ENCODE peak calls at places on chromosomes 13 and 19, in ten cellular contexts. One of them, this sample, is unnamed.

GRCh38 chr19:42601811-42602443 is 7.2 kb upstream of the CEACAM8 start:
- DNase-seq in Caco-2: peak; percentile 69
- DNase-seq in CD4-positive, alpha-beta T cell: no peak
- DNase-seq in BJ: no peak
- DNase-seq in AG09319: no peak
- DNase-seq in tibial artery: no peak
- DNase-seq in omental fat pad: no peak
- DNase-seq in WERI-Rb-1: no peak
- DNase-seq in epithelial cell of esophagus: peak; percentile 63
- DNase-seq in dorsolateral prefrontal cortex: no peak
- DNase-seq in this sample: peak; percentile 38

GRCh38 chr13:110528911-110529310 is 32.6 kb downstream of the RAB20 start:
- DNase-seq in Caco-2: no peak
- DNase-seq in CD4-positive, alpha-beta T cell: no peak
- DNase-seq in BJ: no peak
- DNase-seq in AG09319: no peak
- DNase-seq in tibial artery: no peak
- DNase-seq in omental fat pad: no peak
- DNase-seq in WERI-Rb-1: no peak
- DNase-seq in epithelial cell of esophagus: no peak
- DNase-seq in dorsolateral prefrontal cortex: no peak
- DNase-seq in this sample: no peak

GRCh38 chr19:51441410-51442390 is 16.6 kb downstream of the SIGLEC8 start:
- DNase-seq in Caco-2: no peak
- DNase-seq in CD4-positive, alpha-beta T cell: peak; percentile 71
- DNase-seq in BJ: no peak
- DNase-seq in AG09319: no peak
- DNase-seq in tibial artery: no peak
- DNase-seq in omental fat pad: no peak
- DNase-seq in WERI-Rb-1: no peak
- DNase-seq in epithelial cell of esophagus: peak; percentile 13
- DNase-seq in dorsolateral prefrontal cortex: no peak
- DNase-seq in this sample: peak; percentile 75

GRCh38 chr19:27793644-27794443 is 1419.1 kb downstream of the UQCRFS1 start:
- DNase-seq in Caco-2: peak; percentile 93
- DNase-seq in CD4-positive, alpha-beta T cell: peak; percentile 89
- DNase-seq in BJ: peak; percentile 68
- DNase-seq in AG09319: peak; percentile 77
- DNase-seq in tibial artery: peak; percentile 96
- DNase-seq in omental fat pad: peak; percentile 74
- DNase-seq in WERI-Rb-1: peak; percentile 96
- DNase-seq in epithelial cell of esophagus: peak; percentile 97
- DNase-seq in dorsolateral prefrontal cortex: peak; percentile 97
- DNase-seq in this sample: peak; percentile 88

GRCh38 chr19:4704317-4704673 is 19.3 kb downstream of the DPP9 start:
- DNase-seq in Caco-2: no peak
- DNase-seq in CD4-positive, alpha-beta T cell: no peak
- DNase-seq in BJ: no peak
- DNase-seq in AG09319: no peak
- DNase-seq in tibial artery: no peak
- DNase-seq in omental fat pad: no peak
- DNase-seq in WERI-Rb-1: no peak
- DNase-seq in epithelial cell of esophagus: no peak
- DNase-seq in dorsolateral prefrontal cortex: no peak
- DNase-seq in this sample: no peak

GRCh38 chr13:65855276-65855675 is 1374.9 kb downstream of the PCDH9 start:
- DNase-seq in Caco-2: no peak
- DNase-seq in CD4-positive, alpha-beta T cell: no peak
- DNase-seq in BJ: no peak
- DNase-seq in AG09319: no peak
- DNase-seq in tibial artery: no peak
- DNase-seq in omental fat pad: no peak
- DNase-seq in WERI-Rb-1: no peak
- DNase-seq in epithelial cell of esophagus: peak; percentile 12
- DNase-seq in dorsolateral prefrontal cortex: no peak
- DNase-seq in this sample: no peak

GRCh38 chr13:98869408-98870090 is 108.3 kb downstream of the DOCK9 start:
- DNase-seq in Caco-2: no peak
- DNase-seq in CD4-positive, alpha-beta T cell: no peak
- DNase-seq in BJ: no peak
- DNase-seq in AG09319: no peak
- DNase-seq in tibial artery: no peak
- DNase-seq in omental fat pad: no peak
- DNase-seq in WERI-Rb-1: no peak
- DNase-seq in epithelial cell of esophagus: peak; percentile 40
- DNase-seq in dorsolateral prefrontal cortex: no peak
- DNase-seq in this sample: peak; percentile 14

GRCh38 chr19:45785781-45786532 is 3.7 kb upstream of the DMPK start:
- DNase-seq in Caco-2: no peak
- DNase-seq in CD4-positive, alpha-beta T cell: no peak
- DNase-seq in BJ: no peak
- DNase-seq in AG09319: no peak
- DNase-seq in tibial artery: no peak
- DNase-seq in omental fat pad: no peak
- DNase-seq in WERI-Rb-1: no peak
- DNase-seq in epithelial cell of esophagus: no peak
- DNase-seq in dorsolateral prefrontal cortex: no peak
- DNase-seq in this sample: no peak

GRCh38 chr19:7450243-7451223 is 38.3 kb downstream of the PEX11G start:
- DNase-seq in Caco-2: no peak
- DNase-seq in CD4-positive, alpha-beta T cell: no peak
- DNase-seq in BJ: no peak
- DNase-seq in AG09319: no peak
- DNase-seq in tibial artery: no peak
- DNase-seq in omental fat pad: no peak
- DNase-seq in WERI-Rb-1: no peak
- DNase-seq in epithelial cell of esophagus: peak; percentile 60
- DNase-seq in dorsolateral prefrontal cortex: no peak
- DNase-seq in this sample: no peak

DNA sequence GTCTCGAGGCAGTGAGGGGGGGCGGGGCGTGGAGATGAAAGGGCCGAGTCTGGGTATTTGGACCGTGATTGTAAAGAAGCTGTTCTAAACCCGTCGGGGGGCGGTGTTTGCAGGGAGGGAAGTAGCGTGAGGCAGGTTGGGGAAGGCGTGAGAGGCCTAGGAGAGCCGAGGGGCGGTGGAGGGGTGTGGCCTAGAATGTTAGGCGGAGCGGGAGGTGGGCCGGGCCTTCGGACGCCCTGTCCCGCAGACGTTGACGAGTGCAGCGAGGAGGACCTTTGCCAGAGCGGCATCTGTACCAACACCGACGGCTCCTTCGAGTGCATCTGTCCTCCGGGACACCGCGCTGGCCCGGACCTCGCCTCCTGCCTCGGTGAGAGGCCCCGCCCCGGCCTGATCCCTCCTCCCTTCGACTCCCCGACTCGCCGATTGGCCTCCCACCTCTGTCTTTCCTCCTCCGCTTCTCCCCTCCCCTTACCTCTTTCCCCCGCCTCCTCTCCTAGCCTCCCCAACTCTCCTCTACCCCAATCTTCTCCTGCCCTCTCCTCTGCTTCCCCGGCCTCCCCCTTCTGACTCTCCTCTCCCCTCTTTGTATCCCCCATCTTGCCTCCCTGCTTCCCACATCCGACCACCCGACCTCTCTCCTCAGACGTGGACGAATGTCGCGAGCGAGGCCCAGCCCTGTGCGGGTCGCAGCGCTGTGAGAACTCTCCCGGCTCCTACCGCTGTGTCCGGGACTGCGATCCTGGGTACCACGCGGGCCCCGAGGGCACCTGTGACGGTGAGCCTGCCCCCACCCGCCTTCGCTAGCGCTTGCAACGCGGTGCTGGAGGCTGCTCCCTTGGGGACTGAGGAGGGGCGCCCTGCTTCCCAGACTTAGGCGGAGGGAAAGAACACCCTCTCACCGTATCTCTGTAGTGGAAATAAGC is 12.8 kb downstream of the LTBP4 start:
- DNase-seq in Caco-2: peak; percentile 89
- DNase-seq in CD4-positive, alpha-beta T cell: peak; percentile 81
- DNase-seq in BJ: peak; percentile 35
- DNase-seq in AG09319: no peak
- DNase-seq in tibial artery: peak; percentile 90
- DNase-seq in omental fat pad: no peak
- DNase-seq in WERI-Rb-1: no peak
- DNase-seq in epithelial cell of esophagus: peak; percentile 92
- DNase-seq in dorsolateral prefrontal cortex: no peak
- DNase-seq in this sample: peak; percentile 93
- TF ChIP-seq CTCF in Caco-2: no peak
- TF ChIP-seq CTCF in CD4-positive, alpha-beta T cell: no peak
- TF ChIP-seq CTCF in BJ: no peak
- TF ChIP-seq CTCF in AG09319: no peak
- TF ChIP-seq CTCF in tibial artery: no peak
- TF ChIP-seq CTCF in omental fat pad: no peak
- TF ChIP-seq CTCF in WERI-Rb-1: no peak
- TF ChIP-seq CTCF in epithelial cell of esophagus: no peak
- TF ChIP-seq CTCF in dorsolateral prefrontal cortex: no peak
- TF ChIP-seq CTCF in this sample: no peak

GRCh38 chr13:72850959-72851677 is 69.2 kb downstream of the PIBF1 start:
- DNase-seq in Caco-2: no peak
- DNase-seq in CD4-positive, alpha-beta T cell: no peak
- DNase-seq in BJ: no peak
- DNase-seq in AG09319: no peak
- DNase-seq in tibial artery: no peak
- DNase-seq in omental fat pad: no peak
- DNase-seq in WERI-Rb-1: no peak
- DNase-seq in epithelial cell of esophagus: no peak
- DNase-seq in dorsolateral prefrontal cortex: no peak
- DNase-seq in this sample: no peak
- TF ChIP-seq CTCF in Caco-2: no peak
- TF ChIP-seq CTCF in CD4-positive, alpha-beta T cell: no peak
- TF ChIP-seq CTCF in BJ: no peak
- TF ChIP-seq CTCF in AG09319: no peak
- TF ChIP-seq CTCF in tibial artery: no peak
- TF ChIP-seq CTCF in omental fat pad: no peak
- TF ChIP-seq CTCF in WERI-Rb-1: no peak
- TF ChIP-seq CTCF in epithelial cell of esophagus: no peak
- TF ChIP-seq CTCF in dorsolateral prefrontal cortex: no peak
- TF ChIP-seq CTCF in this sample: no peak

GRCh38 chr13:43196171-43196611 is 172.8 kb downstream of the DNAJC15 start:
- DNase-seq in Caco-2: no peak
- DNase-seq in CD4-positive, alpha-beta T cell: no peak
- DNase-seq in BJ: no peak
- DNase-seq in AG09319: no peak
- DNase-seq in tibial artery: no peak
- DNase-seq in omental fat pad: no peak
- DNase-seq in WERI-Rb-1: peak; percentile 13
- DNase-seq in epithelial cell of esophagus: peak; percentile 17
- DNase-seq in dorsolateral prefrontal cortex: no peak
- DNase-seq in this sample: no peak

GRCh38 chr13:43195112-43195511 is 171.7 kb downstream of the DNAJC15 start:
- DNase-seq in Caco-2: no peak
- DNase-seq in CD4-positive, alpha-beta T cell: no peak
- DNase-seq in BJ: no peak
- DNase-seq in AG09319: no peak
- DNase-seq in tibial artery: no peak
- DNase-seq in omental fat pad: no peak
- DNase-seq in WERI-Rb-1: no peak
- DNase-seq in epithelial cell of esophagus: no peak
- DNase-seq in dorsolateral prefrontal cortex: no peak
- DNase-seq in this sample: no peak

GRCh38 chr13:43196750-43197149 is 173.4 kb downstream of the DNAJC15 start:
- DNase-seq in Caco-2: no peak
- DNase-seq in CD4-positive, alpha-beta T cell: no peak
- DNase-seq in BJ: no peak
- DNase-seq in AG09319: no peak
- DNase-seq in tibial artery: no peak
- DNase-seq in omental fat pad: no peak
- DNase-seq in WERI-Rb-1: no peak
- DNase-seq in epithelial cell of esophagus: no peak
- DNase-seq in dorsolateral prefrontal cortex: no peak
- DNase-seq in this sample: no peak

GRCh38 chr13:43193789-43194188 is 170.4 kb downstream of the DNAJC15 start:
- DNase-seq in Caco-2: no peak
- DNase-seq in CD4-positive, alpha-beta T cell: no peak
- DNase-seq in BJ: no peak
- DNase-seq in AG09319: no peak
- DNase-seq in tibial artery: no peak
- DNase-seq in omental fat pad: no peak
- DNase-seq in WERI-Rb-1: no peak
- DNase-seq in epithelial cell of esophagus: no peak
- DNase-seq in dorsolateral prefrontal cortex: no peak
- DNase-seq in this sample: no peak

GRCh38 chr13:43195551-43195950 is 172.2 kb downstream of the DNAJC15 start:
- DNase-seq in Caco-2: no peak
- DNase-seq in CD4-positive, alpha-beta T cell: no peak
- DNase-seq in BJ: no peak
- DNase-seq in AG09319: no peak
- DNase-seq in tibial artery: no peak
- DNase-seq in omental fat pad: no peak
- DNase-seq in WERI-Rb-1: no peak
- DNase-seq in epithelial cell of esophagus: peak; percentile 23
- DNase-seq in dorsolateral prefrontal cortex: no peak
- DNase-seq in this sample: peak; percentile 18
- TF ChIP-seq CTCF in Caco-2: peak; percentile 31
- TF ChIP-seq CTCF in CD4-positive, alpha-beta T cell: no peak
- TF ChIP-seq CTCF in BJ: no peak
- TF ChIP-seq CTCF in AG09319: no peak
- TF ChIP-seq CTCF in tibial artery: no peak
- TF ChIP-seq CTCF in omental fat pad: no peak
- TF ChIP-seq CTCF in WERI-Rb-1: no peak
- TF ChIP-seq CTCF in epithelial cell of esophagus: peak; percentile 42
- TF ChIP-seq CTCF in dorsolateral prefrontal cortex: no peak
- TF ChIP-seq CTCF in this sample: no peak

GRCh38 chr13:51767100-51767499 is 36.9 kb downstream of the DHRS12 start:
- DNase-seq in Caco-2: no peak
- DNase-seq in CD4-positive, alpha-beta T cell: no peak
- DNase-seq in BJ: no peak
- DNase-seq in AG09319: no peak
- DNase-seq in tibial artery: no peak
- DNase-seq in omental fat pad: no peak
- DNase-seq in WERI-Rb-1: no peak
- DNase-seq in epithelial cell of esophagus: no peak
- DNase-seq in dorsolateral prefrontal cortex: no peak
- DNase-seq in this sample: no peak

GRCh38 chr13:51770160-51770559 is 33.8 kb downstream of the DHRS12 start:
- DNase-seq in Caco-2: no peak
- DNase-seq in CD4-positive, alpha-beta T cell: no peak
- DNase-seq in BJ: no peak
- DNase-seq in AG09319: no peak
- DNase-seq in tibial artery: no peak
- DNase-seq in omental fat pad: no peak
- DNase-seq in WERI-Rb-1: no peak
- DNase-seq in epithelial cell of esophagus: no peak
- DNase-seq in dorsolateral prefrontal cortex: no peak
- DNase-seq in this sample: no peak

GRCh38 chr13:51768976-51769375 is 35.0 kb downstream of the DHRS12 start:
- DNase-seq in Caco-2: no peak
- DNase-seq in CD4-positive, alpha-beta T cell: no peak
- DNase-seq in BJ: no peak
- DNase-seq in AG09319: no peak
- DNase-seq in tibial artery: no peak
- DNase-seq in omental fat pad: no peak
- DNase-seq in WERI-Rb-1: no peak
- DNase-seq in epithelial cell of esophagus: no peak
- DNase-seq in dorsolateral prefrontal cortex: no peak
- DNase-seq in this sample: no peak

GRCh38 chr13:51769455-51770127 is 34.4 kb downstream of the DHRS12 start:
- DNase-seq in Caco-2: no peak
- DNase-seq in CD4-positive, alpha-beta T cell: no peak
- DNase-seq in BJ: no peak
- DNase-seq in AG09319: no peak
- DNase-seq in tibial artery: peak; percentile 92
- DNase-seq in omental fat pad: no peak
- DNase-seq in WERI-Rb-1: no peak
- DNase-seq in epithelial cell of esophagus: no peak
- DNase-seq in dorsolateral prefrontal cortex: no peak
- DNase-seq in this sample: no peak

GRCh38 chr13:51768378-51768921 is 35.5 kb downstream of the DHRS12 start:
- DNase-seq in Caco-2: no peak
- DNase-seq in CD4-positive, alpha-beta T cell: no peak
- DNase-seq in BJ: no peak
- DNase-seq in AG09319: no peak
- DNase-seq in tibial artery: no peak
- DNase-seq in omental fat pad: no peak
- DNase-seq in WERI-Rb-1: no peak
- DNase-seq in epithelial cell of esophagus: no peak
- DNase-seq in dorsolateral prefrontal cortex: no peak
- DNase-seq in this sample: no peak
- TF ChIP-seq CTCF in Caco-2: no peak
- TF ChIP-seq CTCF in CD4-positive, alpha-beta T cell: no peak
- TF ChIP-seq CTCF in BJ: no peak
- TF ChIP-seq CTCF in AG09319: no peak
- TF ChIP-seq CTCF in tibial artery: no peak
- TF ChIP-seq CTCF in omental fat pad: no peak
- TF ChIP-seq CTCF in WERI-Rb-1: no peak
- TF ChIP-seq CTCF in epithelial cell of esophagus: peak; percentile 33
- TF ChIP-seq CTCF in dorsolateral prefrontal cortex: no peak
- TF ChIP-seq CTCF in this sample: no peak